ENCODE peak calls at places on chromosomes 4 and X, in four cellular contexts. T is aorta, I is body of pancreas, S is esophagus squamous epithelium. J is an unnamed sample.
A peak's percentile ranks its signal among the peaks of the same experiment; 100 is the strongest.

GRCh38 chr4:53781614-53782467 is 190.6 kb upstream of the LNX1 start:
- DNase-seq in T (no peak), I (no peak), S (no peak), J (no peak)

GRCh38 chrX:105829006-105829405 is 6.7 kb downstream of the NRK start:
- DNase-seq in T (no peak), I (no peak), S (no peak), J (no peak)

GRCh38 chrX:39759526-39760224 is 338.1 kb downstream of the BCOR start:
- DNase-seq in T (no peak), I (peak; percentile 48), S (no peak), J (no peak)

GRCh38 chr4:65719635-65720034 is 49.3 kb upstream of the EPHA5 start:
- DNase-seq in T (no peak), I (no peak), S (no peak), J (no peak)

GRCh38 chrX:126170715-126171114 is 4.6 kb upstream of the DCAF12L2 start:
- DNase-seq in T (no peak), I (no peak), S (no peak), J (no peak)

GRCh38 chrX:6226646-6227444 is 1.8 kb downstream of the NLGN4X start:
- DNase-seq in T (no peak), I (no peak), S (no peak), J (no peak)

GRCh38 chr4:153616005-153616555 is 68.0 kb upstream of the TLR2 start:
- DNase-seq in T (no peak), I (no peak), S (no peak), J (no peak)

GRCh38 chr4:174133525-174133924 is 149.9 kb downstream of the FBXO8 start:
- DNase-seq in T (no peak), I (no peak), S (no peak), J (no peak)

GRCh38 chr4:48375651-48376291 is 34.4 kb downstream of the SLAIN2 start:
- DNase-seq in T (no peak), I (no peak), S (no peak), J (peak; percentile 91)

GRCh38 chr4:168800926-168801325 is 209.1 kb downstream of the CBR4 start:
- DNase-seq in T (no peak), I (no peak), S (no peak), J (no peak)

GRCh38 chr4:168802222-168802621 is 207.8 kb downstream of the CBR4 start:
- DNase-seq in T (no peak), I (no peak), S (no peak), J (no peak)

GRCh38 chr4:168797738-168798375 is 212.2 kb downstream of the CBR4 start:
- DNase-seq in T (no peak), I (no peak), S (no peak), J (no peak)

GRCh38 chr4:168805341-168805740 is 204.7 kb downstream of the CBR4 start:
- DNase-seq in T (no peak), I (no peak), S (no peak), J (no peak)

DNA sequence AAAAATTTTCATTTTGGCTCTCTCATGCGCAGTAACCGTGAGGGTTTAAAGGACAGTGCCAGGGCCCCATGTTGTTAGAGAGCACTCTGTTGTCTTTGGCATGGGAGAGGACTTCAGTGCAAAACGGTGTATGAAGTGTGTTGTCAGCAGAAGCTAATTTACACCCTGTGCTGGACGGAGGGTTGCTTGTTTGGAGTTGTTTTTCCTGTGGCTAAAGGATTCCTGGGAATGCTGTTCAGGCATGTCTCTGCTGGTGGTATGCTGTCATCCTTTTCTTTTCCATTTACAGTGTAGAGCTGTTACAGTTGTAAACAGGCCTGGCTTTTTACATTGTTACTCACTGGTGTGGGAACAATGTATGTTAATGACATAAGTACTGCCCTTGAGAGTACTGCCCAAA is 206.3 kb downstream of the CBR4 start:
- DNase-seq in T (no peak), I (no peak), S (no peak), J (no peak)
- H3K27ac ChIP-seq in T (peak overlapping the region; percentile 10), I (no peak overlapping the region), S (peak overlapping the region; percentile 45), J (no peak overlapping the region)

GRCh38 chr4:148051403-148051802 is 319.5 kb downstream of the ARHGAP10 start:
- DNase-seq in T (no peak), I (no peak), S (no peak), J (no peak)

GRCh38 chr4:148055844-148056243 is 324.0 kb downstream of the ARHGAP10 start:
- DNase-seq in T (no peak), I (no peak), S (no peak), J (no peak)

GRCh38 chr4:148052448-148052847 is 320.6 kb downstream of the ARHGAP10 start:
- DNase-seq in T (no peak), I (no peak), S (no peak), J (peak; percentile 27)

GRCh38 chr4:148054275-148054674 is 322.4 kb downstream of the ARHGAP10 start:
- DNase-seq in T (no peak), I (no peak), S (no peak), J (peak; percentile 50)

GRCh38 chr4:148053298-148054003 is 321.6 kb downstream of the ARHGAP10 start:
- DNase-seq in T (no peak), I (no peak), S (no peak), J (no peak)
- H3K27ac ChIP-seq in T (no peak overlapping the region), I (no peak overlapping the region), S (no peak overlapping the region), J (no peak overlapping the region)

GRCh38 chr4:159046683-159047082 is 56.2 kb upstream of the RAPGEF2 start:
- DNase-seq in T (no peak), I (no peak), S (no peak), J (peak; percentile 91)

GRCh38 chr4:159045321-159045720 is 57.6 kb upstream of the RAPGEF2 start:
- DNase-seq in T (no peak), I (no peak), S (no peak), J (no peak)

GRCh38 chr4:159049780-159050375 is 53.0 kb upstream of the RAPGEF2 start:
- DNase-seq in T (no peak), I (no peak), S (no peak), J (no peak)

GRCh38 chr4:159047478-159048165 is 55.3 kb upstream of the RAPGEF2 start:
- DNase-seq in T (no peak), I (no peak), S (no peak), J (peak; percentile 7)

GRCh38 chr4:159048166-159048886 is 54.6 kb upstream of the RAPGEF2 start:
- DNase-seq in T (peak; percentile 74), I (peak; percentile 76), S (no peak), J (peak; percentile 75)
- H3K27ac ChIP-seq in T (peak overlapping the region; percentile 62), I (peak overlapping the region; percentile 51), S (peak overlapping the region; percentile 11), J (no peak overlapping the region)

DNA sequence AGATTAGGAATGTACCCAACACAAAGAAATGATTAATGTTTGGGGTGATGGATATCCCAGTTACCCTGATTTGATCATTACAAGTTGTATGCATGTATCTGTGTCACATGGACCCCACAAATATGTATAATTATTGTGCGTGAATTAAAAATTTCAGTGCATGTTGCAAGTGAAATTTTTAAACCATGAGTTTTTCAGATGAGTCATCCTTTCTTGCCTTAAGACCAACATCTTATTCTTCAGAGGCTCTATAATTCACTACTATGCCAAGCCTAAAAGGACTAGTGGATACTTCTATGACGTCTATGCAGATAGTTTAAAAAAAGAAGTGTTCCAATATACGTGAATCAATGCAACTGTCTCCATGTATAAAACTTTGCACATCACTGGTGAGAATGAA is 113.0 kb upstream of the SH3RF1 start:
- DNase-seq in T (no peak), I (no peak), S (no peak), J (no peak)
- H3K27ac ChIP-seq in T (no peak overlapping the region), I (no peak overlapping the region), S (no peak overlapping the region), J (no peak overlapping the region)

GRCh38 chr4:75698162-75698962 is 25.2 kb upstream of the G3BP2 start:
- DNase-seq in T (no peak), I (no peak), S (no peak), J (no peak)

GRCh38 chr4:75699299-75699698 is 25.1 kb upstream of the USO1 start:
- DNase-seq in T (no peak), I (no peak), S (no peak), J (no peak)

GRCh38 chr4:75698963-75699228 is 25.5 kb upstream of the USO1 start:
- DNase-seq in T (no peak), I (no peak), S (no peak), J (no peak)

GRCh38 chr4:75705198-75705712 is 19.1 kb upstream of the USO1 start:
- DNase-seq in T (no peak), I (no peak), S (no peak), J (no peak)

GRCh38 chr4:75702919-75703411 is 21.4 kb upstream of the USO1 start:
- DNase-seq in T (no peak), I (no peak), S (no peak), J (peak; percentile 37)
- H3K27ac ChIP-seq in T (no peak overlapping the region), I (no peak overlapping the region), S (no peak overlapping the region), J (no peak overlapping the region)